ENCODE peak calls at places on chromosomes 6 and 20, in four cellular contexts. One of them, this sample, is unnamed.

GRCh38 chr20:59741073-59741472 is 136.7 kb downstream of the PHACTR3 start:
- DNase-seq in GM12878: no peak
- DNase-seq in H1: no peak
- DNase-seq in K562: no peak
- DNase-seq in this sample: no peak

GRCh38 chr6:31336872-31337496 is 20.0 kb downstream of the HLA-B start:
- DNase-seq in GM12878: no peak
- DNase-seq in H1: no peak
- DNase-seq in K562: no peak
- DNase-seq in this sample: no peak

GRCh38 chr6:113903666-113904330 is 46.7 kb downstream of the MARCKS start:
- DNase-seq in GM12878: no peak
- DNase-seq in H1: no peak
- DNase-seq in K562: no peak
- DNase-seq in this sample: no peak

GRCh38 chr20:43434565-43434964 is 23.1 kb upstream of the SRSF6 start:
- DNase-seq in GM12878: no peak
- DNase-seq in H1: no peak
- DNase-seq in K562: no peak
- DNase-seq in this sample: no peak

GRCh38 chr6:115487331-115487730 is 573.4 kb downstream of the FRK start:
- DNase-seq in GM12878: no peak
- DNase-seq in H1: no peak
- DNase-seq in K562: no peak
- DNase-seq in this sample: no peak

GRCh38 chr6:157433678-157434081 is 52.7 kb downstream of the ZDHHC14 start:
- DNase-seq in GM12878: no peak
- DNase-seq in H1: no peak
- DNase-seq in K562: peak; percentile 50
- DNase-seq in this sample: no peak

GRCh38 chr6:64330694-64331309 is 695.2 kb downstream of the PHF3 start:
- DNase-seq in GM12878: peak; percentile 11
- DNase-seq in H1: peak; percentile 21
- DNase-seq in K562: peak; percentile 40
- DNase-seq in this sample: no peak

GRCh38 chr6:157187182-157188093 is 135.9 kb downstream of the TMEM242 start:
- DNase-seq in GM12878: no peak
- DNase-seq in H1: no peak
- DNase-seq in K562: no peak
- DNase-seq in this sample: no peak

GRCh38 chr20:37644605-37645004 is 49.2 kb upstream of the CTNNBL1 start:
- DNase-seq in GM12878: no peak
- DNase-seq in H1: no peak
- DNase-seq in K562: no peak
- DNase-seq in this sample: no peak

GRCh38 chr6:142705054-142705453 is 239.9 kb downstream of the HIVEP2 start:
- DNase-seq in GM12878: no peak
- DNase-seq in H1: no peak
- DNase-seq in K562: no peak
- DNase-seq in this sample: no peak

GRCh38 chr6:139129284-139129683 is 5.6 kb upstream of the HECA start:
- DNase-seq in GM12878: no peak
- DNase-seq in H1: no peak
- DNase-seq in K562: no peak
- DNase-seq in this sample: no peak

GRCh38 chr6:67244037-67244436 is 1391.0 kb upstream of the ADGRB3 start:
- DNase-seq in GM12878: no peak
- DNase-seq in H1: no peak
- DNase-seq in K562: no peak
- DNase-seq in this sample: no peak

GRCh38 chr20:2323051-2323450 is 27.2 kb downstream of the TGM3 start:
- DNase-seq in GM12878: no peak
- DNase-seq in H1: no peak
- DNase-seq in K562: no peak
- DNase-seq in this sample: no peak

GRCh38 chr6:108164815-108165706 is 761 bp upstream of the NR2E1 start:
- DNase-seq in GM12878: no peak
- DNase-seq in H1: no peak
- DNase-seq in K562: no peak
- DNase-seq in this sample: peak; percentile 68

GRCh38 chr20:34943808-34944568 is 11.6 kb downstream of the GSS start:
- DNase-seq in GM12878: no peak
- DNase-seq in H1: no peak
- DNase-seq in K562: no peak
- DNase-seq in this sample: no peak

GRCh38 chr6:16216501-16217155 is 21.8 kb upstream of the GMPR start:
- DNase-seq in GM12878: no peak
- DNase-seq in H1: no peak
- DNase-seq in K562: no peak
- DNase-seq in this sample: no peak

GRCh38 chr6:93496548-93496947 is 77.2 kb upstream of the EPHA7 start:
- DNase-seq in GM12878: no peak
- DNase-seq in H1: no peak
- DNase-seq in K562: no peak
- DNase-seq in this sample: no peak

GRCh38 chr6:94636780-94637385 is 940.5 kb upstream of the MANEA start:
- DNase-seq in GM12878: no peak
- DNase-seq in H1: no peak
- DNase-seq in K562: no peak
- DNase-seq in this sample: peak; percentile 1

GRCh38 chr20:20436689-20437088 is 68.8 kb downstream of the INSM1 start:
- DNase-seq in GM12878: no peak
- DNase-seq in H1: no peak
- DNase-seq in K562: no peak
- DNase-seq in this sample: no peak

GRCh38 chr20:1867495-1868260 is 27.5 kb upstream of the SIRPA start:
- DNase-seq in GM12878: no peak
- DNase-seq in H1: no peak
- DNase-seq in K562: no peak
- DNase-seq in this sample: no peak

GRCh38 chr6:2719053-2719375 is 31.7 kb downstream of the MYLK4 start:
- DNase-seq in GM12878: no peak
- DNase-seq in H1: no peak
- DNase-seq in K562: no peak
- DNase-seq in this sample: no peak

GRCh38 chr6:43972915-43973304 is 154.3 kb downstream of the MRPL14 start:
- DNase-seq in GM12878: no peak
- DNase-seq in H1: no peak
- DNase-seq in K562: no peak
- DNase-seq in this sample: no peak

GRCh38 chr6:30075094-30075986 is at the start of gene RNF39:
- DNase-seq in GM12878: no peak
- DNase-seq in H1: no peak
- DNase-seq in K562: peak; percentile 40
- DNase-seq in this sample: peak; percentile 60

GRCh38 chr20:37298190-37298939 is 8.9 kb downstream of the MANBAL start:
- DNase-seq in GM12878: no peak
- DNase-seq in H1: no peak
- DNase-seq in K562: no peak
- DNase-seq in this sample: no peak

GRCh38 chr20:51365670-51366069 is 176.8 kb downstream of the NFATC2 start:
- DNase-seq in GM12878: no peak
- DNase-seq in H1: no peak
- DNase-seq in K562: no peak
- DNase-seq in this sample: no peak

GRCh38 chr6:52407467-52407866 is 12.7 kb upstream of the EFHC1 start:
- DNase-seq in GM12878: no peak
- DNase-seq in H1: no peak
- DNase-seq in K562: peak; percentile 57
- DNase-seq in this sample: peak; percentile 65

GRCh38 chr6:151387581-151387980 is 3.8 kb downstream of the ZBTB2 start:
- DNase-seq in GM12878: no peak
- DNase-seq in H1: no peak
- DNase-seq in K562: no peak
- DNase-seq in this sample: no peak

GRCh38 chr6:11214438-11214837 is 18.0 kb downstream of the NEDD9 start:
- DNase-seq in GM12878: no peak
- DNase-seq in H1: no peak
- DNase-seq in K562: no peak
- DNase-seq in this sample: no peak

GRCh38 chr20:3712279-3712873 is at the start of gene SIGLEC1:
- DNase-seq in GM12878: no peak
- DNase-seq in H1: no peak
- DNase-seq in K562: no peak
- DNase-seq in this sample: no peak

DNA sequence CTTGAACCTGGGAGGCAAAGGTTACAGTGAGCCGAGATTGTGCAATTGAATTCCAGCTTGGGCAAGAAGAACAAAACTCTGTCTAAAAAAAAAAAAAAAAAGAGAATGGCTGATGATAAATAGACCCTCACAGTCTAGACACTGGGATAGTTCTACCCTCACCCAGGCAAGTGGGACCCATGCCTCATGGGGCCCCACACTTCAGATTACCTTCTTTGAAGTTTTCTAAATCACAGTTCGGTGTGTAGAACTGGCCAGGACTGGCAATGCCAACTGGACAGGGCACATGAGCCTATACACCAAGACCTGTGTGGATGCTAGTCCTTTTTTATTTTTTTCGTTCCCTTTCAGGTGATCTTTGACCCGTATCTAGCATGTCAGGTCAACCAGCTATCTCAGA is 24.3 kb upstream of the VIP start:
- DNase-seq in GM12878: no peak
- DNase-seq in H1: no peak
- DNase-seq in K562: no peak
- DNase-seq in this sample: no peak
- TF ChIP-seq RFX5 in GM12878: no peak
- TF ChIP-seq RFX5 in H1: no peak
- TF ChIP-seq RFX5 in K562: no peak
- TF ChIP-seq RFX5 in this sample: no peak

DNA sequence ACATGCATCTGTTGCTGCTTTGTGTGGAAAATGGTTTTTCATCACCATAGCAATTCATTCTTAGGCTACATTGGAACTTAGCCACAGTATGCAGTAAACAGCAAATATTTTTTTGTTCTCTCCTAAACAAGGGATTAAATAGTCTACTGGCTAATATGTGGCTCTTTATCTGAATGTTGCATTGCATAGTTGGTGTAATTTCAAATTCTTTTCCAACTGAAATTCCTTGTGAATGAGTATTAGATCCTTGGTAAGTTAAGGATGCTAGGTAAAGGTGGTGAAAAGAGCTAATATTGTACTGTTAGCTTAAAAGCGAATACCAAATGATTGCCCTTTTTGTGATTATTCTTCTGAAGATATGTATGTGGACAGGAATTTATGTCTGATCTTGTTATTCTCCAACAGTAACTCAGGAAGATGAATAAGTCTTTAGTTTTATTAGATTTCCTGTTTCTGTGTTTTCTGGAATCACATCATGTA is 968 bp downstream of the MLIP start:
- DNase-seq in GM12878: no peak
- DNase-seq in H1: no peak
- DNase-seq in K562: no peak
- DNase-seq in this sample: no peak
- TF ChIP-seq YY1 in GM12878: no peak
- TF ChIP-seq YY1 in H1: no peak
- TF ChIP-seq YY1 in K562: no peak
- TF ChIP-seq YY1 in this sample: no peak

DNA sequence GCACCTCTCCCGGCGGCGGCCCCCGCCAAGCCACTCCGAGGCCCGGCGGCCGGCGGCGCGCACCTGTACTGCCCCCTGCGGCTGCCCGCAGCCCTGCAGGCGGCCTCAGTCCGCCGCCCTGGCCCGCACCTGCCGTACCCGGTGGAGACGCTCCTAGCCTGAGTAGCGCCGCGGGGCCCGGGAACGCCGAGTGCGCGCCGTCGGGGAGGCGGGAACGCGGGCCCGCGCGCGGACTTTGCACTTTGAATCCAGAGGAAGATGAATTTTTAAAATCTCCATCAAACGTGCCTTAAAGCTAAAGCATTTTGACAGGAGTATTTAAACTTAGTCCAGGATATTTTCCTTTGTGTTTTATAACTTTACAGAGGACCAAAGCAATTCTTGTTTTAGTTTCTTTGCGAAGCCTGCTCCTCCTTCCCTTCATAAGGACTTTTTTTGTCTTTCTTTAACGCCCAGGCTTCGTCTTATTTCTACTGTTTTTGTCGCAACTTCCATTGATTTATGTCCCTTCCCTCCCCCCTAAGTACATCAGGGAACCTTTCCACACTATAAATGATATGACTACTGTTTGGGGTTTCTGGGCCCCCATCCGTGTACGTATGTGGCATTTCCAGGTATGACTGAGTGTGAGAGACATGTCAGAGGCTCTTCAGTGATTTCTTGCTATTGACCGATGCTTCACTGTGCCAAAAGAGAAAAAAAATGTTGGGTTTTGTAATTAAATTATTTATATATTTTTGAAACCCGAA is 2.0 kb downstream of the FOXQ1 start:
- DNase-seq in GM12878: no peak
- DNase-seq in H1: no peak
- DNase-seq in K562: no peak
- DNase-seq in this sample: peak; percentile 70
- TF ChIP-seq RFX5 in GM12878: no peak
- TF ChIP-seq RFX5 in H1: no peak
- TF ChIP-seq RFX5 in K562: no peak
- TF ChIP-seq RFX5 in this sample: no peak

GRCh38 chr6:71621918-71622519 is 264.3 kb upstream of the RIMS1 start:
- DNase-seq in GM12878: no peak
- DNase-seq in H1: no peak
- DNase-seq in K562: no peak
- DNase-seq in this sample: peak; percentile 12
- TF ChIP-seq YY1 in GM12878: no peak
- TF ChIP-seq YY1 in H1: no peak
- TF ChIP-seq YY1 in K562: no peak
- TF ChIP-seq YY1 in this sample: no peak

GRCh38 chr20:18650224-18650623 is 62.4 kb downstream of the DTD1 start:
- DNase-seq in GM12878: no peak
- DNase-seq in H1: no peak
- DNase-seq in K562: no peak
- DNase-seq in this sample: no peak
- TF ChIP-seq RFX5 in GM12878: no peak
- TF ChIP-seq RFX5 in H1: no peak
- TF ChIP-seq RFX5 in K562: no peak
- TF ChIP-seq RFX5 in this sample: no peak

GRCh38 chr6:45741437-45742166 is 274.1 kb downstream of the CLIC5 start:
- DNase-seq in GM12878: peak; percentile 48
- DNase-seq in H1: no peak
- DNase-seq in K562: no peak
- DNase-seq in this sample: no peak
- TF ChIP-seq YY1 in GM12878: no peak
- TF ChIP-seq YY1 in H1: no peak
- TF ChIP-seq YY1 in K562: no peak
- TF ChIP-seq YY1 in this sample: no peak

This sample was measured in SK-N-SH.